ENCODE peak calls at places on chromosomes 1 and 21, in four cellular contexts. B, S, F and N are unnamed samples.
A peak's percentile ranks its signal among the peaks of the same experiment; 100 is the strongest.

GRCh38 chr1:230401763-230402294 is 24.3 kb downstream of the PGBD5 start:
- DNase-seq in B (no peak), S (no peak), F (no peak), N (no peak)

GRCh38 chr1:165633624-165634023 is 2.6 kb downstream of the MGST3 start:
- DNase-seq in S (no peak), B (no peak), F (no peak), N (no peak)

GRCh38 chr1:34763142-34763781 is 3.7 kb downstream of the GJB4 start:
- DNase-seq in B (no peak), F (no peak), S (no peak), N (no peak)

GRCh38 chr1:89602871-89603404 is 30.0 kb upstream of the LRRC8C start:
- DNase-seq in B (no peak), S (no peak), F (no peak), N (no peak)

GRCh38 chr21:21714396-21714795 is 716.2 kb downstream of the NCAM2 start:
- DNase-seq in S (no peak), B (no peak), F (no peak), N (no peak)

GRCh38 chr1:208086116-208086515 is 158.1 kb downstream of the PLXNA2 start:
- DNase-seq in F (no peak), S (no peak), B (no peak), N (no peak)

GRCh38 chr1:23208527-23208926 is 8.8 kb downstream of the HTR1D start:
- DNase-seq in F (no peak), S (no peak), B (no peak), N (no peak)

GRCh38 chr1:212669102-212669501 is 30.5 kb downstream of the BATF3 start:
- DNase-seq in F (no peak), B (no peak), S (peak; percentile 55), N (no peak)

GRCh38 chr21:32120231-32120630 is 158.6 kb downstream of the MIS18A start:
- DNase-seq in B (no peak), S (no peak), F (no peak), N (no peak)

GRCh38 chr1:108897865-108898720 is 21.3 kb downstream of the GPSM2 start:
- DNase-seq in S (peak; percentile 50), F (no peak), B (no peak), N (peak; percentile 9)

GRCh38 chr1:198234511-198235251 is 77.9 kb downstream of the NEK7 start:
- DNase-seq in S (no peak), B (no peak), F (no peak), N (no peak)

GRCh38 chr1:37811027-37811655 is 3.1 kb upstream of the YRDC start:
- DNase-seq in S (peak; percentile 76), F (peak; percentile 81), B (peak; percentile 71), N (no peak)

GRCh38 chr1:162605225-162605927 is 26.9 kb upstream of the DDR2 start:
- DNase-seq in F (no peak), S (no peak), B (no peak), N (no peak)

GRCh38 chr1:86825294-86825693 is 88.6 kb downstream of the SELENOF start:
- DNase-seq in S (no peak), B (no peak), F (no peak), N (no peak)

GRCh38 chr1:110253213-110253612 is 43.1 kb downstream of the KCNC4 start:
- DNase-seq in F (no peak), S (no peak), B (no peak), N (no peak)

GRCh38 chr1:230233786-230234185 is 166.7 kb downstream of the GALNT2 start:
- DNase-seq in F (no peak), S (no peak), B (no peak), N (no peak)

GRCh38 chr1:27090921-27091320 is 64.0 kb downstream of the SLC9A1 start:
- DNase-seq in F (no peak), B (no peak), S (no peak), N (no peak)

GRCh38 chr1:53148123-53148522 is 5.7 kb upstream of the SLC1A7 start:
- DNase-seq in F (no peak), B (no peak), S (no peak), N (no peak)

GRCh38 chr21:46109251-46110221 is 11.6 kb downstream of the COL6A2 start:
- DNase-seq in B (peak; percentile 38), S (no peak), F (peak; percentile 61), N (no peak)

GRCh38 chr1:63982201-63982600 is 208.4 kb downstream of the ROR1 start:
- DNase-seq in F (no peak), S (no peak), B (no peak), N (no peak)

GRCh38 chr1:61441723-61442262 is 283.1 kb downstream of the TM2D1 start:
- DNase-seq in B (no peak), S (no peak), F (no peak), N (no peak)

GRCh38 chr1:44808063-44808937 is at the start of gene BTBD19:
- DNase-seq in B (peak; percentile 64), F (peak; percentile 94), S (peak; percentile 53), N (no peak)

DNA sequence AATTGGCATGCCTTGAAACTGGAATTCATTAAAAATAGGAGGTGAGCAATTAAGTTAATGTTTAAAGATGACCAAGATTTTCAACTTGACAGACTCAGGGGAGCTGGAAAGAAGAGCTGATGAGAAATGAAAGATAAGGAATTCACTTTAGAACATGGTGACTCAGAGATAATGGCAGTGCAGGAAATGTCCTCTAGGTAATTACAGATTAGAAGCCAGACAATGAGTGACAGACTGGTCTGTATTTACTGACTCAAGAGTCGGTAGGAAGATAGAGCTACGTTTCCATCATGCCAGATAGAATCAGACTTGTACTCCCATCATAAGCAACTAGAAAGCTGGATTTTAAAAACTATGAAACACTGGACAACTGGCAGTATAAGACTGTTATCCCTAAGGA is 151.6 kb downstream of the AJAP1 start:
- DNase-seq in S (no peak), B (no peak), F (no peak), N (no peak)
- TF ChIP-seq POLR2AphosphoS5 in S (no peak), B (no peak), F (no peak), N (no peak)

DNA sequence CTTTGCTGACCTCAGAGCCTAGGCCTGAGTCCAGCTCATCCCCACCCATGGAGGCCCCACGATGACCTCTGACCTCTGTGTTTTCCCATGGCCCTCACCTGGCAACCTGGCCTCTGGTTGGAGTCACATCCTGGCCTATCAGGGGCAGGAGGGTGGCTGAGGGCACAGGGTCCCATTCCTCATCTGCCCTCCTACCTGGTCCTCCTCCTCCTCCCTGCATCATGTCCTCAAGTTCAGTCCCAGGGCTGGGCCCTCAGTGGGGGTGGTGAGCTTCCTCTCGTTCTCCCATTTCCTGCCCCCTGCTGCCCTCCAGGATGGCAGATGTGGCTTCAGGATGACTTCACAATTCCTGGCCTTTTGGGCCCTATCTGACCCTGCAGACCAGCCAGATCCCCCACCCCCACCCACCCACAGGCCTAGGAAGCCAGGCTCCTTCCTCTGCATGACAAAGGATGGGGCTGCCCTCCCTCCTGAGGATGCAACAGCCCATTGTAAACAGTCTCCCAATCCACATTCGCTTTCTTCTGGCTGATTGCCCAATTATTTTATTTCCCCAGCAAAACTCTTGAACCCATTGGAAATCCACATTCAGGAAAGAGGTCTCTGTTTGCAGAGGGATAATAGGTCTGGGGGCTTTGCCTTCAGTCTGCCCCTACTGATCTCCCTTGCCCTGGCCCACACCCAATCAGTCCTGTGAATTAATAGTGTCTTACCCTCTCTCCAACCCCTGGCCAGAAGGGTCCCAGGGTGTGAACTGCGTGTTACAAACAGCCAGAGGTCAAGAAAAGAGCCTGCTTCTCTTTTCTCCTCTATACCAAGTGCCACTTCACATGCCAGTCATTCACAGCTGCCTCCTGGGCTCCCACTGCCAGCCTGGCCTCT is 10.3 kb upstream of the LEFTY1 start:
- DNase-seq in B (no peak), S (no peak), F (no peak), N (no peak)
- TF ChIP-seq POLR2AphosphoS5 in B (no peak), S (no peak), F (no peak), N (no peak)

GRCh38 chr1:205578780-205579571 is 52.8 kb downstream of the ELK4 start:
- DNase-seq in B (no peak), F (peak; percentile 49), S (no peak), N (no peak)
- TF ChIP-seq POLR2AphosphoS5 in B (no peak), F (no peak), S (no peak), N (no peak)

DNA sequence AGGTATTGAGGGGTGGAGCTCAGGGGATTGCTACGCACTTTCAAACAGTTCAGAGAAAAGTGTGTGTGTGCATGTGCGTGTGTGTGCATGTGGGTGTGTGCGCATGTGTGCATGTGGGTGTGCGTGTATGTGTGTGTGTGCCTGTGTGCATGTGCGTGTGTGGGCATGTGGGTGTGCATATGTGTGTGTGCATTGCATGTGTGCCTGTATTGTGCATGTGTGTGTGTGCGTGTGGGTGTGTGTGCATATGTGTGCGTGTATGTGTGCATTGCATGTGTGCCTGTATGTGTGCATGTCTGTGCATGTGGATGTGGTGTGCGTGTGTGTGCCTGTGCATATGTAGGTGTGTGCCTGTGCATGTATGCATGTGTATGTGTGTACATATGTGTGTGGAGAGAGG is 12.6 kb upstream of the KCNAB2 start:
- DNase-seq in F (no peak), B (no peak), S (no peak), N (no peak)
- TF ChIP-seq POLR2AphosphoS5 in F (no peak), B (no peak), S (peak; percentile 56), N (peak; percentile 77)

DNA sequence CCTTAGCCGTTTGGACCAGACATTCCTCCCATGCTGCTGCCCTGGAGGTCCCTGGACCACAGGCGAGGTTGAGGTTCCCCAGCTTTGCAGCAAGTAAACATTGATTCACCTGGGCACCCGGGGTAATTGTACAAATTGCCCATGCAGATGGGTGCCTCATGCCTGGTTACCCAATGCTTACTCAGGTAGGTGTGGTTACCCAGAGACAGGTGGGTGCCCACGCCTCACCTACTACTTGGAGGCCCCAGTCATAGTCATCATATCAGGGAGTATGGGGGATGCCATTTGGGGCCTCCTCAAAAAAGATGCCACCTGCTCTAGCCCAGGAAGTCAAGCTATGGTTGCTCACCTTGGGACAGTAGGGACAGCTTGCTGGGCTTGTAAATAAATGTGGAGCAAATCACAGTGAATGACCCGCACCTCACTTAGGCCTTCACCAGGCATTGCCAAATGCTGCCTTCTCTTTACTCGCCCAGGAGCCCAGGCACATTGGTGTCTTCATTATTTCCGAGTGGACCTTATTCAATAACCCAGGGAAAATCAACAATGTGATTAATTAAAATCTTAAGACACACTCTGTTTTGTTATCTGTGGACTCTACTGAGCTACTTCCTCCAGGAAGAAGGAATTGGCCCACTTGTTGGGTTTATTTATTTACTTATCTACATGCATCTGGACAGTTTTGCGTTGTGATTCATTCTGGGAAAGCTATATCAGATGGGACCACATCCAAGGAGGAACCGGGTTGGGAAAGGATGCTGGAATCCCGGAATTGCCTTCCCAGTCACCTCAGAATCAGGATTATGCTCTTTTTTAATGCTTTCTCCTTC is 35.6 kb upstream of the GRHL3 start:
- DNase-seq in B (no peak), F (no peak), S (no peak), N (no peak)
- TF ChIP-seq POLR2AphosphoS5 in B (no peak), F (no peak), S (no peak), N (no peak)

DNA sequence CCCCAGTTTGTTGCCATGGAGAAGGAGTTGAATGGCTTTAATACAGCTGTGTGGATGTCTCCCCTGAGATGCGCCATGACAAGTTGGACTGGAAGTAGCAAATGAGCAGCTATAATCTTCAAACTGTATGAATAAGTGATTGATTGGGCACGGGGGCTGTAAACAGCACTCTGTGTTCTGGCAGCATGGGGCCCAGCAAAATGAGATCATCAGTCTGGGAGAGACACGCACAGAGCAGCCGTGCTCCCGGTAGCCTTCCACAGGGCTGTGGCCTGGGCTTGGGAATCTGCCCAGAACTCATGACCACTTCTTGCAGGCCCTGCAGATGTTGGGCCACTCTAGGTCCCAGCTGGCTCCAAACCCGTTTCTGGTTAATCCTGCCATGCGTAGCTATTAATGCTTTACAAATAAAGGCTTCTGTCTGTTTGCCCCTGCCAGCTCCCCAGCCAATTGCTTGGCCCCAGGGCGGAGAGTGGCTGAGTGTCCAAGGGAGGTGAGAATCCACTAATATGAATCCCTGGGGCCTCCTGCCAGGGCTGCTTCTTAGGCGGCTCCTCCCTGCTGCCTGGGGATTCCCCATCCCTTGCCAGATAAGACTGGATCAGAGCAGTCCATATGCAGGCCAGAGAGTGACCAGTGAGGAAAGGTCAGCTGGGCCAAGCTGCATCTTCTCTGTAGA is 642.9 kb downstream of the AJAP1 start:
- DNase-seq in F (peak; percentile 72), S (no peak), B (no peak), N (no peak)
- TF ChIP-seq POLR2AphosphoS5 in F (no peak), S (no peak), B (no peak), N (no peak)